ENCODE peak calls at places on chromosomes 16 and 17, in six cellular contexts. A is adrenal gland, E is spleen, T is NB4, J is H1, L is gastrocnemius medialis. K is an unnamed sample.

GRCh38 chr17:73492802-73493139 is 151.5 kb downstream of the SDK2 start:
- DNase-seq in A (no peak), L (no peak), T (no peak), E (peak; percentile 54), J (no peak), K (no peak)

GRCh38 chr16:87371261-87371866 is 12.2 kb downstream of the FBXO31 start:
- DNase-seq in A (no peak), L (no peak), E (peak; percentile 62), J (no peak), T (no peak), K (no peak)

GRCh38 chr16:15928261-15929104 is 20.9 kb upstream of the ABCC1 start:
- DNase-seq in L (no peak), J (no peak), T (no peak), A (no peak), E (no peak), K (no peak)

GRCh38 chr16:87101903-87102302 is 215.3 kb downstream of the C16orf95 start:
- DNase-seq in J (no peak), T (no peak), L (no peak), E (no peak), A (no peak), K (peak; percentile 3)

GRCh38 chr17:74744349-74744713 is 4.1 kb upstream of the NHERF1 start:
- DNase-seq in L (no peak), E (peak; percentile 79), J (no peak), A (no peak), T (no peak), K (no peak)

GRCh38 chr17:37388266-37388665 is 12.5 kb downstream of the C17orf78 start:
- DNase-seq in L (no peak), J (no peak), T (no peak), E (no peak), A (no peak), K (no peak)

GRCh38 chr16:73185737-73186136 is 137.8 kb upstream of the ZFHX3 start:
- DNase-seq in J (no peak), L (no peak), E (no peak), A (no peak), T (no peak), K (no peak)

GRCh38 chr16:64085291-64085690 is 1036.6 kb downstream of the CDH11 start:
- DNase-seq in L (no peak), J (no peak), E (no peak), A (no peak), T (no peak), K (no peak)

GRCh38 chr16:54180421-54181359 is 105.9 kb downstream of the IRX3 start:
- DNase-seq in T (no peak), J (no peak), A (no peak), L (no peak), E (no peak), K (no peak)

GRCh38 chr16:27369806-27370205 is 32.2 kb upstream of the IL21R start:
- DNase-seq in E (peak; percentile 46), A (peak; percentile 49), J (no peak), L (no peak), T (no peak), K (peak; percentile 59)

GRCh38 chr17:50779747-50780363 is 12.5 kb upstream of the ANKRD40CL start:
- DNase-seq in A (no peak), T (no peak), J (no peak), E (no peak), L (no peak), K (no peak)

GRCh38 chr17:48051706-48052486 is 3.7 kb downstream of the NFE2L1 start:
- DNase-seq in A (peak; percentile 83), E (peak; percentile 50), T (peak; percentile 19), J (no peak), L (peak; percentile 96), K (peak; percentile 78)

GRCh38 chr17:74164446-74165045 is 38.9 kb upstream of the RPL38 start:
- DNase-seq in E (no peak), L (no peak), A (no peak), T (no peak), J (no peak), K (peak; percentile 31)

GRCh38 chr17:44203731-44204452 is 4.2 kb upstream of the ATXN7L3 start:
- DNase-seq in L (no peak), A (peak; percentile 53), E (no peak), J (peak; percentile 79), T (peak; percentile 94), K (no peak)

GRCh38 chr16:89117975-89118289 is 24.3 kb downstream of the ACSF3 start:
- DNase-seq in T (no peak), J (no peak), L (no peak), A (no peak), E (peak; percentile 59), K (no peak)

GRCh38 chr17:40323731-40324650 is 15.0 kb downstream of the RARA start:
- DNase-seq in T (peak; percentile 50), J (no peak), A (peak; percentile 83), L (peak; percentile 59), E (peak; percentile 85), K (no peak)

GRCh38 chr16:4212934-4213296 is 29.0 kb downstream of the SRL start:
- DNase-seq in L (peak; percentile 89), T (peak; percentile 21), A (no peak), E (no peak), J (no peak), K (no peak)

GRCh38 chr16:10754941-10755340 is 11.3 kb downstream of the NUBP1 start:
- DNase-seq in L (no peak), T (no peak), A (no peak), J (no peak), E (no peak), K (no peak)

GRCh38 chr17:40526668-40527067 is 25.2 kb upstream of the TNS4 start:
- DNase-seq in E (peak; percentile 75), T (no peak), J (no peak), A (no peak), L (peak; percentile 73), K (peak; percentile 83)

GRCh38 chr16:79564594-79565210 is 35.8 kb downstream of the MAF start:
- DNase-seq in E (no peak), A (no peak), T (no peak), L (no peak), J (no peak), K (no peak)

GRCh38 chr16:30350134-30350871 is 4.8 kb downstream of the CD2BP2 start:
- DNase-seq in J (no peak), T (peak; percentile 47), E (peak; percentile 6), A (no peak), L (no peak), K (no peak)

GRCh38 chr16:82055728-82056549 is 20.9 kb downstream of the HSD17B2 start:
- DNase-seq in A (no peak), T (no peak), E (no peak), L (no peak), J (no peak), K (no peak)

GRCh38 chr16:54126907-54127306 is 159.7 kb downstream of the IRX3 start:
- DNase-seq in E (no peak), A (no peak), L (no peak), J (no peak), T (no peak), K (no peak)

GRCh38 chr16:72812651-72813050 is 235.3 kb downstream of the ZFHX3 start:
- DNase-seq in J (no peak), L (no peak), T (no peak), E (no peak), A (no peak), K (no peak)

GRCh38 chr17:68961204-68961893 is 6.2 kb upstream of the ABCA8 start:
- DNase-seq in A (no peak), L (peak; percentile 52), T (no peak), E (no peak), J (no peak), K (peak; percentile 22)

GRCh38 chr16:73225983-73226382 is 178.1 kb upstream of the ZFHX3 start:
- DNase-seq in J (no peak), T (no peak), E (no peak), A (no peak), L (no peak), K (no peak)

GRCh38 chr17:38613981-38614779 is 8.4 kb upstream of the SRCIN1 start:
- DNase-seq in A (no peak), J (no peak), E (no peak), T (no peak), L (no peak), K (no peak)
- TF ChIP-seq POLR2A in A (no peak), J (no peak), E (no peak), T (no peak), L (no peak), K (no peak)

DNA sequence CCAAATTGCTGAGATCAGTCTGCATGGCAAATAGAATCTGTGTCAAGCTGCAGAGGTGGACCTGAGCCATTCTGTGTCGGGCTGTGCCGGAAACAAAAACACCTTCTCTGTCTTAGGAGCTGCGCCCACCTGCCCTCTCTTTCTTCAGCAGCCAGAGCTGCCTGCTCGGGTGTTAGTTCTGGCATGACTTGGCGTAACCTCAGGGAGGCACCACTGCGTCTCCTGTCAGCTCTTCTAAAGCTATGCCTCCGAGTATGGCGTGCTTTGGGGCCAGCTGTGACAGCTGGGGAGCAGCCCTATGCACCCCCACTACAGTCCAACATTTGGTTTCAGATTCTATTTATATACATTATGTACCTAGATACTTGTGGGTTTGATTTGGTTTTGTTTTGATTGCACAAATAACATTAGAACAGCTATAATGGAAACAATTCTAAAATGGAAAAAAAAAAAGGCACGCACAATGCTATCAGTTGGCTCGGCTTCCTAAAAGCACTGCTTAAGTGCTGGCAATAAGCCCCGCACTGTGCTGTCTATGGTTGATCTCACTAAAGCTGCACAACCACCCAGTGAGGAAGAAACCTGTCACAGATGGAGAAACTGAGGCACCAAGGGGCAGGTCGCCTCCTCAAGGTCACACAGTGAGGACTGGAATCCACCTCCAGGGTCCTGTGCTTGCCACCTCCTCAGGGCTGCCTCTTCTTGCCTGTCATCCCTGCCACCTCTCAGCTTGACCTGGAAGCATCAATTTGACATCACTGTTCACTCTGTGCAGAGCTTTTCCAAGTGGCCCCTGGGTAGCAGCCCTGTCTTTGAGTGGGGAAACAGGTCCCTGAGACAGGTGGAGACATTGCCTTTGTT is 18.7 kb upstream of the ADGRG1 start:
- DNase-seq in E (peak; percentile 82), J (peak; percentile 41), A (peak; percentile 74), T (no peak), L (no peak), K (peak; percentile 15)
- TF ChIP-seq CTCF in E (no peak), J (peak; percentile 29), A (no peak), T (no peak), L (no peak), K (no peak)

DNA sequence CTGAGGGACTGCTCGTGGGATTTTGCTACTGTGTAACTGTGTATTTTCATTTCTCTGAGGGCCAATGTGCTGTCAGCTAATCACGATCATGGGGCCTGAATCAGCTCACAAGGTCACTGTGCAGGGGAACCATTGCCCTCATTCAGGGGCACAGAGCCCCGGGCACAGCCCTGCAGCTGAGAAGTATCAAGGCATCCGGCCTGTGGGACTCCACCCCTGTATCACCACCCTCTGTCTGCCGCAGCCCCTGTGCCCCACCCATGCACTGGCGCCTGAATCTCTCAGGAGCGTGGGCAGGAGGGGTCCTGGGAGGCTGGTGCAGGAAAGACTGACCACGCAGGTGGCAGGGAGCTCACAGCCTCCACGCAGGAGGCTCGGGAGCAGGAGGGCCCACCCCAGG is 43.4 kb upstream of the RASD1 start:
- DNase-seq in L (no peak), A (peak; percentile 52), T (no peak), E (no peak), J (no peak), K (no peak)
- TF ChIP-seq POLR2A in L (no peak), A (no peak), T (no peak), E (no peak), J (no peak), K (no peak)

DNA sequence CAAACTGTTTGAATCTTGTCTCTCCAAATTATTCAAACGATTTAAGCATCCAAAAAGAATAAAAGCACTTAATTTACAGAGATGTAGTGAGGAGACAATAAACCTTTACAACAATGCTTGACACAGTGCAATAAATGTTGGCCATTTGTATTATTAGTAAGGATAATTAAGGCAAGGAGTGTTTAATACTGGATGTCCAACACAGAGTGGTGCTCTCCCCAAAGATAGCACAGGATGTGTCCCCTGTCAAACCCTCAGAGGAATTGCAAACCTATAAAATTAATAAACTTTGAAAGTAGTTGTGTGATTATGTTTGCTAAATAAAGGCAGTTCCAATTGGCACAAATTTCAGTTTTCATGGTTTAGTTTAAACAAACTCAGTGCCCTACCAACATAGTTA is 253.0 kb upstream of the AXIN2 start:
- DNase-seq in L (no peak), J (no peak), T (no peak), E (no peak), A (no peak), K (no peak)
- TF ChIP-seq CTCF in L (no peak), J (no peak), T (no peak), E (no peak), A (no peak), K (no peak)

K was measured in lower leg skin.